ENCODE peak calls at places on chromosomes 13 and 19, in ten cellular contexts. A, W, G, E, X, Q, L, H, Z and B are unnamed samples.

GRCh38 chr19:46350758-46351159 is 3.9 kb downstream of the PPP5C start:
- DNase-seq in A (no peak), W (no peak), G (no peak), E (no peak), X (no peak), Q (no peak), L (no peak), H (no peak), Z (no peak), B (no peak)

GRCh38 chr13:92303428-92303827 is 905.0 kb downstream of the GPC5 start:
- DNase-seq in A (no peak), W (peak), G (no peak), E (no peak), X (peak), Q (no peak), L (no peak), H (peak), Z (no peak), B (no peak)

GRCh38 chr19:10968527-10969081 is 7.8 kb downstream of the SMARCA4 start:
- DNase-seq in A (no peak), W (no peak), G (no peak), E (no peak), X (no peak), Q (no peak), L (no peak), H (no peak), Z (no peak), B (no peak)

GRCh38 chr19:17078920-17079709 is 3.5 kb downstream of the MYO9B start:
- DNase-seq in A (no peak), W (no peak), G (no peak), E (no peak), X (no peak), Q (no peak), L (peak), H (peak), Z (no peak), B (peak)

GRCh38 chr19:6271721-6272410 is 7.9 kb downstream of the MLLT1 start:
- DNase-seq in A (peak), W (peak), G (peak), E (peak), X (no peak), Q (peak), L (peak), H (peak), Z (peak), B (peak)

GRCh38 chr13:50386527-50387123 is 371.4 kb downstream of the KCNRG start:
- DNase-seq in A (no peak), W (peak), G (peak), E (peak), X (peak), Q (no peak), L (peak), H (peak), Z (no peak), B (peak)

GRCh38 chr13:74246398-74246975 is 112.3 kb upstream of the KLF12 start:
- DNase-seq in A (no peak), W (no peak), G (peak), E (no peak), X (peak), Q (peak), L (peak), H (peak), Z (no peak), B (peak)

GRCh38 chr19:31421856-31422255 is 72.6 kb upstream of the TSHZ3 start:
- DNase-seq in A (no peak), W (no peak), G (no peak), E (no peak), X (no peak), Q (no peak), L (no peak), H (no peak), Z (no peak), B (no peak)

GRCh38 chr19:48780684-48781391 is 25.5 kb downstream of the FGF21 start:
- DNase-seq in A (peak), W (peak), G (peak), E (no peak), X (peak), Q (no peak), L (no peak), H (peak), Z (no peak), B (peak)

GRCh38 chr13:99660101-99660500 is 158.8 kb downstream of the TM9SF2 start:
- DNase-seq in A (no peak), W (no peak), G (no peak), E (no peak), X (no peak), Q (no peak), L (no peak), H (no peak), Z (no peak), B (no peak)

GRCh38 chr13:99657848-99658265 is 156.6 kb downstream of the TM9SF2 start:
- DNase-seq in A (no peak), W (peak), G (peak), E (peak), X (peak), Q (peak), L (peak), H (peak), Z (peak), B (peak)

GRCh38 chr13:99656843-99657506 is 155.7 kb downstream of the TM9SF2 start:
- DNase-seq in A (no peak), W (no peak), G (no peak), E (no peak), X (no peak), Q (no peak), L (peak), H (no peak), Z (no peak), B (no peak)

GRCh38 chr13:99659234-99659633 is 158.0 kb downstream of the TM9SF2 start:
- DNase-seq in A (no peak), W (no peak), G (no peak), E (no peak), X (no peak), Q (no peak), L (no peak), H (no peak), Z (no peak), B (peak)

DNA sequence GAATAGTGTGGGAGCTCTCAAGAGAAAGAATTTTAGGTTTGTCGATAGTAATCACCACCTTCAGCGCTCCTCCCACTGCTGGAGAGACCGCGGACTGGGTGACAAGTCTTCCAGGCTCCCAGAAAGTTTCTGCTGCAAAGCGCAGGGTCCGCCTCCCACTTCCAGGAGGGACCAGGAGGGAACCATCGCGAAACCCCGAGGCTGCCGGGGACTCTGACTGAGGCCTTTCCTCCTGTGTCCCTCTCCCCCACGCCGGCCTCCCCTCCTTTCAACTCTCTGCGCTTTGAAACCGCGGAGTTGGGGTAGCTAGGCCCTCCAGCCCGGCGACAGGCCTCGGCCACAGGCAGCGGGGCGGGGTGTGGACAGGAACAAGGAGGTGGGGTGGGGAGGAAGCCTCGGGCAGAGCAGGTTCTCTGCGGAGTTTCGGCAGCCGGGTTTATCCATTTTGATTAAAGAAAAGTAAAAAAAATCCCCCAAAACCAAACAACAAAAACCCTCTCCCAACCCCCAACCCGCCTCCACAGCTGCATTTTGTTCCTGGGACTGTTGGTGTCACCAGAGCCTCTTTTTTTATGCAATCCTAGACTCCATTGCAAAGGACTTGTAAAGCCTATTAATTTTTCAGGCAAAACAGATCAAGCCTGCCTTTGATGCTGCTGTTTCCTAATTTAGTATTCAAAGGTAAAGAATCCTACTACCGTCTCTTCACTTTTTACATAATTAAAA is 157.2 kb downstream of the TM9SF2 start:
- DNase-seq in A (peak), W (peak), G (peak), E (peak), X (peak), Q (peak), L (peak), H (peak), Z (peak), B (peak)
- TF ChIP-seq CTCF in A (peak), W (peak), G (peak), E (no peak), X (peak), Q (no peak), L (peak), H (peak), Z (peak), B (peak)

DNA sequence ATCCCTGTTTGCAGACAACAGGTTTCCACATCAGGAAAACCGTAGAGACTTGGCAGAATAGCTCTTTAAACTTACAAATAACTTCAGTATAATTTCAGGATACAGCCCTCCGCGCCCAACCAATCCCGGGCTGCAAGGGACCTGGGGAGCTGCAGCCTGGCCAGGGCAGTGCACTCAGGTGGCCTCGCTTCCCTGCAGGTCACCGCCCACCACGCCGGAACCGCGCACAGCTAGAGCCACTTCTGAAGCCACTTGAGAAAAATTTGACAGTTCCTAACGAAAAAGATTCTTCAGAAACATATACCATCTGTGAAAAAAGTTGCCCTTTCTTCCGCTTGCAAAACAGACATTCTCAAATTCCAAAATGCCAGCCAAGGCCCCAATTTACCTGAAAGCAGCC is 11.1 kb downstream of the ZNF91 start:
- DNase-seq in A (no peak), W (no peak), G (no peak), E (no peak), X (no peak), Q (no peak), L (no peak), H (no peak), Z (no peak), B (no peak)
- H3K4me3 ChIP-seq in A (no peak), W (no peak), G (no peak), E (no peak), X (no peak), Q (no peak), L (no peak), H (no peak), Z (no peak), B (no peak)

GRCh38 chr13:107277911-107278310 is 710.0 kb upstream of the ARGLU1 start:
- DNase-seq in A (no peak), W (no peak), G (no peak), E (no peak), X (no peak), Q (no peak), L (peak), H (no peak), Z (no peak), B (no peak)

GRCh38 chr13:107275945-107276614 is 708.1 kb upstream of the ARGLU1 start:
- DNase-seq in A (no peak), W (peak), G (no peak), E (no peak), X (no peak), Q (no peak), L (no peak), H (peak), Z (no peak), B (no peak)

GRCh38 chr13:107271226-107271625 is 703.3 kb upstream of the ARGLU1 start:
- DNase-seq in A (no peak), W (no peak), G (no peak), E (no peak), X (peak), Q (no peak), L (peak), H (peak), Z (no peak), B (peak)

GRCh38 chr13:107276936-107277335 is 709.0 kb upstream of the ARGLU1 start:
- DNase-seq in A (no peak), W (peak), G (no peak), E (no peak), X (no peak), Q (no peak), L (peak), H (peak), Z (no peak), B (no peak)

DNA sequence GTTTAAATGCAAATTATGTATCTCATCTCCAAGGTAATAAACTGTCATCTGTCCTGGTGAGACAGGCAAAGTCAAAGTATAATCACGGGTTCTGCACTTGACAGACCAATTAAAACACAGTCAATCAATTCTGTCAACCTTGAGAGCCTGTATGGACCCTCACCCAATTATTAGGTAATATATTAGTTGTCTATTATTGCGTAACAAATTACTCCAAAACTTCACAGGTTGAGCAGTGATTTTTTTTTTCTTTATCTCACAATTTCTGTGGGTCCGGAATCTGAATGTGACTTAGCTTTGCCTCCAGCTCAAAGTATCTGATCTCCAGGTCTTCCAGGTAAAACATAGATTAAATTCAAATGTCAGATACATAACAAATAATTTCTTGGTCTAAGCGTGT is 707.4 kb upstream of the ARGLU1 start:
- DNase-seq in A (no peak), W (no peak), G (no peak), E (no peak), X (no peak), Q (no peak), L (no peak), H (no peak), Z (no peak), B (no peak)
- TF ChIP-seq CTCF in A (no peak), W (no peak), G (no peak), E (no peak), X (no peak), Q (no peak), L (no peak), H (no peak), Z (no peak), B (no peak)

GRCh38 chr19:13013649-13014048 is 18.4 kb downstream of the NFIX start:
- DNase-seq in A (no peak), W (no peak), G (peak), E (no peak), X (no peak), Q (no peak), L (no peak), H (no peak), Z (no peak), B (no peak)
- H3K4me3 ChIP-seq in A (no peak), W (peak), G (peak), E (peak), X (peak), Q (peak), L (peak), H (no peak), Z (peak), B (no peak)

GRCh38 chr19:50838239-50838638 is 4.9 kb upstream of the KLK15 start:
- DNase-seq in A (peak), W (no peak), G (no peak), E (no peak), X (no peak), Q (no peak), L (no peak), H (no peak), Z (no peak), B (peak)
- TF ChIP-seq CTCF in A (peak), W (no peak), G (no peak), E (no peak), X (no peak), Q (no peak), L (peak), H (no peak), Z (no peak), B (peak)

DNA sequence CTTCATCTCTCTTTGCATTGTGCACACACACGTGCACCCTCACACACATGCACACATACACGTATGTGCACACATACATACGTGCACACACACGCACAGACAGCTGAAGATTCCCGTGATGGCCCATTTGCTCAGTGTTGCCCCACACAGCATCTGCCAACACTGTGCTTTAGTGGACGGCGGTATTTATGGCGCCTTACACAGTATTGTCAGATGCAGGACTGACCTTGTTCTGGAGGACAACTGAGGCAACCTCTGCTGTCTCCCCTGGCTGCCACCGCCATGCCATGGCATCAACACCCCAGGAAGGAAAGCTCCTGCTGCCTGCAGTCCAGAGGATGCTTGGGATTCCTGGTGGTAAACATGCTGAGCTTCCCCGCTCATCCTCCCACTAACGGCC is 316.4 kb downstream of the TEX29 start:
- DNase-seq in A (no peak), W (no peak), G (no peak), E (no peak), X (no peak), Q (no peak), L (no peak), H (no peak), Z (no peak), B (no peak)
- H3K4me3 ChIP-seq in A (no peak), W (no peak), G (no peak), E (no peak), X (no peak), Q (no peak), L (no peak), H (no peak), Z (no peak), B (no peak)

GRCh38 chr13:45464687-45465453 is at the start of gene COG3:
- DNase-seq in A (peak), W (peak), G (peak), E (peak), X (peak), Q (peak), L (peak), H (peak), Z (peak), B (peak)
- TF ChIP-seq CTCF in A (peak), W (peak), G (peak), E (peak), X (no peak), Q (peak), L (no peak), H (no peak), Z (peak), B (peak)

DNA sequence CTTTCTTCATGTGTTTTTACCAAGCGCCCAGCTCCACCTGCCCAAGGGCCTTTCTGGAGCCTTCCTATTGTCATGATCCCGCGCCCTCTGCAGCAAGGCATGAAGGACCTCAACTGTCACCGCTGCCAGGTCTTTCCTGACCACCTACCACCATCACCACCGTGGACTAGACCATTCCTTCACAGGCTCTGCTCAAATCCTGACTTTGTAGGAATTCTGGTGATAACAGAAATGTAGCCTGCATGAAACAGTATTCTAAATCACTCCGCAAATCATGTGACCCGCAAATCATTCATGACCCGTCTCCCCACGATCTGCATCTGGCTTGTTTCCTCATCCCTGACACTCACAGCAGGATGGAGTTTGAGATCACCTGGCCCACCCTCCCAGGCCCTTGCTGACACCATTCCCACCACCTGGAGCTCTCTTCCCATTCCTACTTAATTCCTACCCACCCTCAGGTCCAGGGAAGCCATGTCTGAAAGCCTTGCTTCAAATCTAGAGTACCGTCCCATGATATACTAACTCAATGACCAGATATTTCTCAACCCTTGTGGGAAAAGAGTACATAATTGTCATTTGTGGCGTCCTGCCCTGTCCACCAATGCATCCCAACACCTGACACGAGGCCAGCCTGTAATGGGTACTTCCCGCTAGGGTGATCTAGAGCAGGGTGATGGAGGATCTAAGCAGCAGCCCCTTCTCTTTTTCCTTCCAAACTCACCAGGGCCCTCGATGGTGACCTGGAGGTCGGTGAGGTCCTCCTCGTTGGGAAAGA is 1.3 kb downstream of the UBE2S start:
- DNase-seq in A (no peak), W (no peak), G (no peak), E (no peak), X (no peak), Q (no peak), L (no peak), H (no peak), Z (no peak), B (no peak)
- H3K4me3 ChIP-seq in A (peak), W (peak), G (peak), E (peak), X (peak), Q (peak), L (peak), H (peak), Z (peak), B (peak)

DNA sequence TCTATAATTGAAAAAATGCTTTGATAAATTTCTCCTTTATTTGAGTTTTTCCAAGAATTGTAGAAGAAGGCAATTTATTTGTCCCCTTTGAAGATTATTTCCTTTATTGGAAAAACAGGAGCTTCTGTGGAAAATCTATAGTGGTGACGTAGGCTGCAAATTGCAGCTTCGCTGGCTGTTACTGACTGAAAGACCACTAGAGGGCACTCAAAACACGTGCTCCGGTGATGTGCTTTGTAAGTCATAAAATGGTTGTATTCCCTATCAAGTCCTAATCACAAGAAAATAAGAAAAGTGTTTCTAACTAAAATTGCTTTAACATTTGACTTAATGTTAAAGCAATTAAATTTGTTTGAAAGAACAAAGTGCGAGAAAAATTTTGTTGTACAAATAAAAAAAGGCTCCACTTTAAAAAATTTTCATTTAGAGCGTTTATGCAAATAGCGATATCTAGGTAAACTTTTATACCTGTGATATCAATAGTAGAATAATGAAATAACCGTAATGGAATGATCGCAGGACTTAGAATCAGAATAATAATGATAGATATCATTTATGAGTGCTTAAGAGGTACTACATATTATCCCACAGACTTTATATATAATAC is 638.2 kb upstream of the SPRY2 start:
- DNase-seq in A (peak), W (peak), G (no peak), E (no peak), X (peak), Q (peak), L (peak), H (peak), Z (no peak), B (peak)
- TF ChIP-seq CTCF in A (peak), W (peak), G (peak), E (peak), X (peak), Q (peak), L (peak), H (peak), Z (peak), B (peak)